ENCODE peak calls at places on chromosomes 4 and X, in nine cellular contexts. L is sigmoid colon; S is CD4-positive, alpha-beta T cell; U is stimulated activated naive CD8-positive, alpha-beta T cell treated with anti-CD3 and anti-CD28 coated beads, Interleukin-15, Interleukin-2, amounts not matched to agents 100 U/mL and 50 U/mL, for 24 hours; X is renal cortical epithelial cell; P is CD8-positive, alpha-beta memory T cell; B is kidney tubule cell; F is HEK293T; D is HFF-Myc. C is an unnamed sample.

GRCh38 chr4:6516281-6516680 is 43.9 kb upstream of the PPP2R2C start:
- DNase-seq in L (peak), S (no peak), U (no peak), X (no peak), P (no peak), B (no peak), F (no peak), D (no peak), C (no peak)

GRCh38 chrX:83535417-83536244 is 27.5 kb downstream of the POU3F4 start:
- DNase-seq in L (no peak), S (no peak), U (no peak), X (no peak), P (no peak), B (peak), F (no peak), D (no peak), C (no peak)

GRCh38 chrX:22974616-22975015 is 25.1 kb upstream of the DDX53 start:
- DNase-seq in L (no peak), S (no peak), U (no peak), X (no peak), P (no peak), B (no peak), F (no peak), D (no peak), C (no peak)

GRCh38 chrX:22357621-22358020 is 84.9 kb downstream of the CBLL2 start:
- DNase-seq in L (no peak), S (no peak), U (no peak), X (no peak), P (no peak), B (no peak), F (no peak), D (no peak), C (no peak)

GRCh38 chrX:77160301-77160700 is 286.9 kb upstream of the FGF16 start:
- DNase-seq in L (no peak), S (peak), U (peak), X (no peak), P (peak), B (no peak), F (no peak), D (no peak), C (no peak)

GRCh38 chrX:2426289-2426882 is 74.4 kb downstream of the DHRSX start:
- DNase-seq in L (no peak), S (no peak), U (no peak), X (no peak), P (no peak), B (no peak), F (no peak), D (no peak), C (no peak)

GRCh38 chr4:102627831-102628523 is 126.8 kb downstream of the NFKB1 start:
- DNase-seq in L (no peak), S (no peak), U (no peak), X (peak), P (no peak), B (peak), F (no peak), D (peak), C (no peak)

GRCh38 chrX:132956421-132957210 is 1.8 kb downstream of the HS6ST2 start:
- DNase-seq in L (no peak), S (no peak), U (no peak), X (no peak), P (no peak), B (no peak), F (no peak), D (no peak), C (no peak)

GRCh38 chrX:103002576-103002975 is 61.4 kb downstream of the BEX1 start:
- DNase-seq in L (no peak), S (no peak), U (no peak), X (no peak), P (no peak), B (no peak), F (no peak), D (no peak), C (no peak)

GRCh38 chrX:24607616-24608015 is 39.5 kb downstream of the PCYT1B start:
- DNase-seq in L (no peak), S (no peak), U (no peak), X (no peak), P (no peak), B (no peak), F (no peak), D (no peak), C (no peak)

GRCh38 chrX:23884427-23885024 is 23.2 kb downstream of the APOO start:
- DNase-seq in L (no peak), S (no peak), U (no peak), X (peak), P (no peak), B (peak), F (no peak), D (no peak), C (no peak)

GRCh38 chr4:36426741-36427140 is 145.3 kb downstream of the DTHD1 start:
- DNase-seq in L (no peak), S (no peak), U (no peak), X (no peak), P (no peak), B (no peak), F (no peak), D (no peak), C (no peak)

GRCh38 chr4:164596318-164596878 is 157.5 kb upstream of the SMIM31 start:
- DNase-seq in L (no peak), S (no peak), U (no peak), X (no peak), P (no peak), B (no peak), F (no peak), D (no peak), C (no peak)

GRCh38 chr4:28378109-28378830 is 1517.6 kb downstream of the STIM2 start:
- DNase-seq in L (no peak), S (no peak), U (no peak), X (no peak), P (no peak), B (no peak), F (no peak), D (no peak), C (no peak)

C was measured in GM12864.